ENCODE peak calls at places on chromosomes 12 and 14, in seven cellular contexts. S is prostate gland, C is A549, P is NCI-H748 treated with DMSO at 0.1 percent for 48 hours, H is PC-3, E is EL, J is NCI-H1694 treated with DMSO at 0.1 percent for 48 hours. A is an unnamed sample.

GRCh38 chr12:85951823-85952222 is 77.7 kb downstream of the NTS start:
- DNase-seq in C (no peak), H (peak; percentile 49), P (peak; percentile 30), J (no peak), S (no peak), E (no peak), A (peak; percentile 13)

GRCh38 chr12:131872154-131873046 is 22.0 kb upstream of the ULK1 start:
- DNase-seq in S (no peak), P (no peak), J (no peak), E (peak; percentile 96), C (peak; percentile 68), H (peak; percentile 99), A (peak; percentile 87)

GRCh38 chr14:46661728-46662127 is 10.1 kb upstream of the RPL10L start:
- DNase-seq in J (no peak), E (no peak), H (peak; percentile 3), S (no peak), C (no peak), P (no peak), A (peak; percentile 36)

GRCh38 chr12:96425321-96425720 is 25.1 kb upstream of the CDK17 start:
- DNase-seq in J (no peak), P (no peak), E (peak; percentile 90), C (no peak), S (no peak), H (peak; percentile 83), A (peak; percentile 85)

GRCh38 chr12:124837958-124838803 is 25.5 kb downstream of the SCARB1 start:
- DNase-seq in J (peak; percentile 58), S (peak; percentile 87), H (peak; percentile 100), C (peak; percentile 94), P (peak; percentile 11), E (peak; percentile 100), A (peak; percentile 94)

GRCh38 chr12:71440393-71441349 is 1.1 kb downstream of the LGR5 start:
- DNase-seq in S (no peak), P (no peak), C (no peak), E (peak; percentile 16), J (no peak), H (no peak), A (no peak)

GRCh38 chr12:23884909-23885308 is 64.6 kb downstream of the SOX5 start:
- DNase-seq in P (no peak), C (no peak), J (no peak), S (no peak), E (no peak), H (no peak), A (no peak)

GRCh38 chr14:54493293-54493692 is 4.5 kb upstream of the GMFB start:
- DNase-seq in J (no peak), H (no peak), S (no peak), C (no peak), E (no peak), P (no peak), A (no peak)

GRCh38 chr12:46669720-46670119 is 156.1 kb downstream of the SLC38A4 start:
- DNase-seq in E (no peak), P (no peak), C (no peak), H (no peak), S (no peak), J (no peak), A (no peak)

GRCh38 chr14:101707863-101708620 is 53.5 kb upstream of the PPP2R5C start:
- DNase-seq in J (no peak), H (no peak), E (no peak), P (no peak), S (no peak), C (no peak), A (no peak)

GRCh38 chr12:13976880-13977279 is 4.5 kb downstream of the GRIN2B start:
- DNase-seq in J (no peak), H (no peak), S (no peak), E (no peak), C (no peak), P (no peak), A (no peak)

GRCh38 chr12:18808221-18808620 is 70.3 kb downstream of the CAPZA3 start:
- DNase-seq in J (no peak), H (no peak), C (no peak), P (no peak), E (no peak), S (no peak), A (no peak)

GRCh38 chr14:55425091-55425490 is 13.5 kb upstream of the ATG14 start:
- DNase-seq in E (peak; percentile 15), S (no peak), C (no peak), J (no peak), P (no peak), H (no peak), A (no peak)

GRCh38 chr14:88189840-88190191 is 133.3 kb downstream of the KCNK10 start:
- DNase-seq in E (no peak), P (no peak), J (no peak), C (no peak), H (no peak), S (no peak), A (no peak)

GRCh38 chr12:13428538-13429265 is 232.2 kb downstream of the EMP1 start:
- DNase-seq in C (no peak), P (no peak), E (peak; percentile 8), J (peak; percentile 94), S (no peak), H (no peak), A (no peak)

GRCh38 chr12:26818201-26818600 is 14.8 kb downstream of the ITPR2 start:
- DNase-seq in J (no peak), H (no peak), P (no peak), E (no peak), C (no peak), S (no peak), A (no peak)

GRCh38 chr14:29274890-29275651 is 508.5 kb downstream of the FOXG1 start:
- DNase-seq in P (no peak), C (no peak), S (no peak), J (peak; percentile 89), E (no peak), H (peak; percentile 24), A (no peak)

A was measured in HT1080.